ENCODE peak calls at places on chromosomes 11 and 22, in seven cellular contexts. H is mammary epithelial cell, P is thyroid gland, X is thoracic aorta, J is IMR-90, A is adrenal gland, N is uterus. C is an unnamed sample.
A peak's percentile ranks its signal among the peaks of the same experiment; 100 is the strongest.

GRCh38 chr22:21030621-21031544 is 1.5 kb downstream of the SLC7A4 start:
- DNase-seq in J (no peak), P (no peak), H (no peak), X (no peak), A (no peak), N (no peak), C (peak; percentile 65)

GRCh38 chr11:78019808-78020207 is 3.3 kb downstream of the KCTD14 start:
- DNase-seq in X (no peak), N (no peak), P (no peak), J (peak; percentile 23), A (no peak), H (peak; percentile 63), C (no peak)

GRCh38 chr11:32432565-32433248 is 2.6 kb downstream of the WT1 start:
- DNase-seq in A (no peak), N (no peak), J (no peak), X (no peak), P (no peak), H (no peak), C (no peak)

GRCh38 chr22:39284142-39284980 is 35.1 kb downstream of the RPL3 start:
- DNase-seq in P (no peak), A (no peak), X (no peak), N (no peak), H (peak; percentile 51), J (no peak), C (no peak)

GRCh38 chr11:15969281-15969680 is 387.1 kb downstream of the SOX6 start:
- DNase-seq in A (peak; percentile 84), N (peak; percentile 29), P (peak; percentile 65), X (no peak), H (peak; percentile 87), J (peak; percentile 93), C (no peak)

GRCh38 chr22:39469681-39470461 is 13.1 kb downstream of the MGAT3 start:
- DNase-seq in H (no peak), X (no peak), J (no peak), A (no peak), P (no peak), N (no peak), C (no peak)

GRCh38 chr22:30267382-30268302 is 991 bp upstream of the OSM start:
- DNase-seq in N (no peak), X (no peak), H (no peak), A (no peak), P (no peak), J (no peak), C (no peak)

GRCh38 chr11:117095301-117096139 is 2.7 kb downstream of the SIK3 start:
- DNase-seq in P (no peak), J (peak; percentile 52), A (no peak), N (no peak), H (no peak), X (no peak), C (no peak)

GRCh38 chr22:45225732-45226560 is 14.7 kb downstream of the KIAA0930 start:
- DNase-seq in P (peak; percentile 57), A (peak; percentile 77), X (no peak), N (peak; percentile 40), H (peak; percentile 70), J (peak; percentile 70), C (no peak)

GRCh38 chr11:47332303-47332711 is 20.2 kb downstream of the MYBPC3 start:
- DNase-seq in J (no peak), P (no peak), X (no peak), H (no peak), N (no peak), A (no peak), C (peak; percentile 62)

GRCh38 chr11:92149996-92150395 is 74.6 kb upstream of the FAT3 start:
- DNase-seq in P (no peak), X (no peak), J (peak; percentile 1), A (no peak), N (no peak), H (no peak), C (no peak)

GRCh38 chr11:108787105-108787504 is 122.2 kb downstream of the DDX10 start:
- DNase-seq in X (no peak), A (no peak), H (no peak), J (no peak), N (no peak), P (no peak), C (no peak)

GRCh38 chr22:50525991-50526848 is 822 bp upstream of the SCO2 start:
- DNase-seq in H (peak; percentile 74), X (no peak), J (peak; percentile 64), A (peak; percentile 85), N (peak; percentile 80), P (peak; percentile 83), C (peak; percentile 84)

GRCh38 chr22:41908409-41909289 is 6.2 kb downstream of the SHISA8 start:
- DNase-seq in J (no peak), X (no peak), N (no peak), A (no peak), P (no peak), H (no peak), C (no peak)

GRCh38 chr11:89293966-89294679 is 116.4 kb downstream of the TYR start:
- DNase-seq in X (no peak), H (no peak), A (no peak), N (no peak), P (peak; percentile 2), J (peak; percentile 12), C (no peak)

GRCh38 chr11:66327171-66328035 is 8.8 kb downstream of the RIN1 start:
- DNase-seq in X (no peak), H (peak; percentile 25), A (no peak), N (no peak), P (no peak), J (peak; percentile 64), C (no peak)
- TF ChIP-seq CTCF in X (no peak), H (no peak), A (no peak), N (no peak), P (no peak), J (peak; percentile 15), C (no peak)

DNA sequence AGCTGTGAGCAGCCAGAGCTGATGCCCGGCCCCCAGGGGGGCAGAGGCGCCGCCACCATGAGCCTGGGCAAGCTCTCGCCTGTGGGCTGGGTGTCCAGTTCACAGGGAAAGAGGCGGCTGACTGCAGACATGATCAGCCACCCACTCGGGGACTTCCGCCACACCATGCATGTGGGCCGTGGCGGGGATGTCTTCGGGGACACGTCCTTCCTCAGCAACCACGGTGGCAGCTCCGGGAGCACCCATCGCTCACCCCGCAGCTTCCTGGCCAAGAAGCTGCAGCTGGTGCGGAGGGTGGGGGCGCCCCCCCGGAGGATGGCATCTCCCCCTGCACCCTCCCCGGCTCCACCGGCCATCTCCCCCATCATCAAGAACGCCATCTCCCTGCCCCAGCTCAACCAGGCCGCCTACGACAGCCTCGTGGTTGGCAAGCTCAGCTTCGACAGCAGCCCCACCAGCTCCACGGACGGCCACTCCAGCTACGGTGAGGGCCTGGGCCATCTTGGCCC is 6.1 kb downstream of the CDC42EP1 start:
- DNase-seq in A (no peak), H (no peak), J (no peak), P (no peak), N (no peak), X (no peak), C (no peak)
- H3K4me3 ChIP-seq in A (no peak overlapping the region), H (no peak overlapping the region), J (no peak overlapping the region), P (no peak overlapping the region), N (no peak overlapping the region), X (peak overlapping the region; percentile 19), C (peak overlapping the region; percentile 33)

GRCh38 chr11:96061730-96062524 is 138.0 kb upstream of the MTMR2 start:
- DNase-seq in N (no peak), J (peak; percentile 51), A (no peak), P (no peak), X (no peak), H (peak; percentile 44), C (no peak)
- H3K27ac ChIP-seq in N (no peak overlapping the region), J (no peak overlapping the region), A (no peak overlapping the region), P (no peak overlapping the region), X (no peak overlapping the region), H (no peak overlapping the region), C (no peak overlapping the region)

DNA sequence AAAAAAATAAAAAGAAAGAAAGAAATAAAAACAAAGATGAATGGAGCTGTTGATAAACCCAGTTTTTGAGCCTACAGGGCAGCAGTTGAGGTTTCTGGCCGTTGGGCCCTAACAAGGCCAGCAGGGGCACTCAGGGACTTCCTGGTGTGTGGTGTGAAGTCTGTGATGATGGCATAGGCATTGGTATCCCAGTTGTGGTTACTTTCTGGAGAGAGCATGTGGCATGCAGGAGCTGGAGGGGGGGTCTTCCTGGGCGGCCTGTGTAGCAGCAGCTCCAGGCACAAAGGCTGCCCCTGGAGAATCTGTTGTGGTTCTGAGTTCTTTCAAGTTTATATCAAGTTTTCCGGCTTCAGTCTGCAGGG is 2.0 kb upstream of the TXNRD2 start:
- DNase-seq in J (peak; percentile 76), X (no peak), N (no peak), A (no peak), H (no peak), P (no peak), C (peak; percentile 73)
- TF ChIP-seq CTCF in J (peak; percentile 23), X (peak; percentile 9), N (no peak), A (no peak), H (no peak), P (no peak), C (no peak)

DNA sequence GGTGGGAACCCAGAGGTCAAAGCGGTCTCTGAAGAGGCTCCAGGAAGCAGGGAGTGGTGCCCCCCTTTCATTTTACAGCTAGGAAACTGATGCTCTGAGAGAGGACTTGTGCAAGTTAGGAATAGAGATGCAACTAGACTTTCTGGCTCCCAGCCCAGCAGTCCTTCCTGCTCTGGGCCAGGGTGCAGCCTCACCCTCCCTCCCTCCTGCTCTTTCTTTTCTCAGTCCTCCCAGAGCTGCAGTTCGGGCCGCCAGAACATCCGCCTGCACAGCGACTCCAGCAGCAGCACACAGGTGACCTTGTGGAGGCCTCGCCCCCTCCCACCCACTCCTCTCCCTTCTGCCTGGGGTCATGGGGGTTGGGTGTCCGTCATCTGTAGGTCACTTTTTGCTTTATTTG is 51.5 kb downstream of the LHFPL7 start:
- DNase-seq in N (peak; percentile 50), H (peak; percentile 39), A (peak; percentile 86), P (peak; percentile 93), X (peak; percentile 39), J (no peak), C (peak; percentile 80)
- H3K4me3 ChIP-seq in N (no peak overlapping the region), H (no peak overlapping the region), A (no peak overlapping the region), P (no peak overlapping the region), X (peak overlapping the region; percentile 45), J (no peak overlapping the region), C (peak overlapping the region; percentile 49)

DNA sequence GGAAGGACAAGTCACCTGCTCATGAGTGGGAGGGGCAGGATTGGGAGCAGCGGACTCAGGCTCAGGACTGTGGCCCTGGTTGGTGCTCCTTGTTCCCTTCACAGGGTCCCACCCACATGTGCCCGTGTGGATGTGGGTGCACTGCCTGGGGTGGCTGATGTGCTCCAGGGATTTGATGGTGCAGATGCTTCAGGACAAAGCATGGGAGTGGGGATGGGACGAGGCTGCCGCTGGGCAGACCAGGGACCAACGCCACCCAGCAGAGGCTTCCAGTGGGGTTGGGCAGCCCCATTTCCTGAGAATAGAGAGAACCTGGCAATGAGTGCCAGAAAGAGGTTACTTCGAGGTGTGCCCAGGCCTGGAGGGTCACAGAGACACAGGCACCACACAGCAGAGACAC is 65.5 kb upstream of the IGLL5 start:
- DNase-seq in J (no peak), P (no peak), A (no peak), H (no peak), X (no peak), N (no peak), C (no peak)
- H3K27ac ChIP-seq in J (no peak overlapping the region), P (no peak overlapping the region), A (no peak overlapping the region), H (no peak overlapping the region), X (no peak overlapping the region), N (no peak overlapping the region), C (no peak overlapping the region)

GRCh38 chr22:37533995-37534394 is 14.8 kb upstream of the CARD10 start:
- DNase-seq in J (peak; percentile 88), P (no peak), X (no peak), A (no peak), N (no peak), H (peak; percentile 98), C (no peak)
- TF ChIP-seq CTCF in J (no peak), P (no peak), X (no peak), A (no peak), N (no peak), H (peak; percentile 9), C (no peak)

C was measured in coronary artery.